ENCODE peak calls at places on chromosomes 4 and X, in six cellular contexts. T, V, J, M, C and W are unnamed samples.

GRCh38 chr4:173794662-173795061 is 264.6 kb upstream of the HAND2 start:
- DNase-seq in T (no peak), V (no peak), J (no peak), M (peak; percentile 53), C (no peak), W (no peak)

GRCh38 chr4:153227501-153227900 is 23.3 kb downstream of the TRIM2 start:
- DNase-seq in T (no peak), V (no peak), J (no peak), M (no peak), C (no peak), W (no peak)

GRCh38 chr4:37008199-37008598 is 236.3 kb upstream of the NWD2 start:
- DNase-seq in T (no peak), V (no peak), J (no peak), M (no peak), C (peak; percentile 11), W (no peak)

GRCh38 chrX:30824275-30824674 is 64.8 kb downstream of the TAB3 start:
- DNase-seq in T (no peak), V (no peak), J (no peak), M (no peak), C (no peak), W (no peak)

GRCh38 chrX:69424161-69424560 is 80.0 kb upstream of the NALF2 start:
- DNase-seq in T (no peak), V (no peak), J (peak; percentile 22), M (peak; percentile 33), C (peak; percentile 0), W (no peak)

GRCh38 chrX:12949927-12950656 is 24.8 kb upstream of the TMSB4X start:
- DNase-seq in T (peak; percentile 95), V (peak; percentile 87), J (no peak), M (peak; percentile 94), C (peak; percentile 78), W (no peak)

GRCh38 chrX:4710618-4711433 is 997.4 kb upstream of the PRKX start:
- DNase-seq in T (no peak), V (no peak), J (peak; percentile 12), M (no peak), C (peak; percentile 80), W (no peak)

GRCh38 chr4:180947421-180947820 is 1295.8 kb upstream of the TENM3 start:
- DNase-seq in T (no peak), V (no peak), J (no peak), M (peak; percentile 45), C (peak; percentile 33), W (no peak)

GRCh38 chr4:147102596-147102995 is 156.9 kb upstream of the TTC29 start:
- DNase-seq in T (no peak), V (no peak), J (no peak), M (peak; percentile 9), C (no peak), W (no peak)

GRCh38 chr4:102783006-102783405 is 22.2 kb upstream of the MANBA start:
- DNase-seq in T (no peak), V (no peak), J (no peak), M (peak; percentile 41), C (no peak), W (no peak)

GRCh38 chr4:86043755-86044592 is 315.9 kb downstream of the MAPK10 start:
- DNase-seq in T (no peak), V (no peak), J (peak; percentile 40), M (peak; percentile 73), C (peak; percentile 30), W (no peak)

GRCh38 chr4:142984871-142985585 is 138.9 kb upstream of the INPP4B start:
- DNase-seq in T (no peak), V (no peak), J (no peak), M (peak; percentile 13), C (peak; percentile 21), W (no peak)

GRCh38 chrX:39853417-39853816 is 244.3 kb downstream of the BCOR start:
- DNase-seq in T (no peak), V (no peak), J (no peak), M (no peak), C (no peak), W (no peak)

GRCh38 chr4:153399358-153399757 is 54.9 kb downstream of the MND1 start:
- DNase-seq in T (no peak), V (no peak), J (no peak), M (no peak), C (no peak), W (no peak)

GRCh38 chr4:184163813-184164212 is 53.9 kb downstream of the ENPP6 start:
- DNase-seq in T (peak; percentile 82), V (no peak), J (peak; percentile 88), M (peak; percentile 21), C (peak; percentile 17), W (peak; percentile 87)

GRCh38 chrX:54452920-54453319 is 12.7 kb downstream of the TSR2 start:
- DNase-seq in T (no peak), V (no peak), J (peak; percentile 58), M (peak; percentile 17), C (no peak), W (peak; percentile 40)

GRCh38 chr4:184343400-184344177 is 125.9 kb upstream of the ENPP6 start:
- DNase-seq in T (peak; percentile 92), V (peak; percentile 51), J (peak; percentile 82), M (peak; percentile 75), C (peak; percentile 68), W (peak; percentile 65)

GRCh38 chrX:124619710-124620109 is 273.3 kb downstream of the SH2D1A start:
- DNase-seq in T (no peak), V (no peak), J (no peak), M (peak; percentile 31), C (no peak), W (no peak)

DNA sequence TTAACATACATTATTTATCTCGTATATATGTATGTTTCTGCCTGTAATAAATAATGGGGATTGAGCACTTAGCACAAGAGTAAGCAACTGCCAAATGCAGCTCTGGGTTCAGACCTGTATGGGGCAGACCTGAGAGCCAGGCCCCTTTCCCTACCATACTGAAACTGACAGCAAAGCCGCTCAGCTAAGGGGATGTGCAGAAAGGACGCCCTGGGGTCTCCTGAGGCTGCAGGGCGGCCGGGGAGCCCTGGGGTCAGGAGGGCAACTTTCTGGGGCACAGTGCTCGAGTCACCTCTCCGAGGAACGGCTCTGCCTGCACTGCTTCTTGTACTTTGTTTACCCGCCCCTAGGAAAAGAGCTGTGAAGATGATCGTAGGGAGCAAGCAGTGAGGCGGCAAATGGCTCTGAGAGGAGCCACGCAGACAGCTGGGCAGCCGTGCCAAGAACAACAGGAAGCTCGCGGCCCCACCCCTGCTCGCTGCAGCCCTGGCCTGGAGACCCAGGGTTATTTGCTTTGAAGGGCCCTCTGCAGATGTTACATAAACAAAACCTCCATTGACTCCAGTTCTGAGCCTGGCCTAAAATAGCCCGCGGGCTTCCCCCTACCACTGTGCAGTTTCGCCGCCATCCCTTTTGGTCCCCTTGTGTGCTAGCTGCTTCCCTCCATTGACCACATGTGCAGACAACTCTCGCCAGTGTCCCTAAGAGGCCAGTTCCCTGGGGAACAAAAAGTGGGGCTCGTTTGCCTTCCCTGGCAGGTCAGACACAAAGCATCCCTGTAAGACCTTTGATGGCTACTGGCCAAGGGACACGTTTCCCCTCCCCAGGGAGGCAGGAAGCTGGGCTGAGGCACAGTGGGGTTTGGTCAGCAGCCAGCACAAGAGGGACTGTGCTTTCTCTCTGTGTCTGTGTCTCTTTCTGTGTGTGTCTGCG is 111.3 kb upstream of the LNX1 start:
- DNase-seq in T (peak; percentile 96), V (no peak), J (no peak), M (peak; percentile 84), C (no peak), W (peak; percentile 21)
- TF ChIP-seq CTCF in T (no peak), V (no peak), J (no peak), M (no peak), C (peak; percentile 12), W (no peak)

DNA sequence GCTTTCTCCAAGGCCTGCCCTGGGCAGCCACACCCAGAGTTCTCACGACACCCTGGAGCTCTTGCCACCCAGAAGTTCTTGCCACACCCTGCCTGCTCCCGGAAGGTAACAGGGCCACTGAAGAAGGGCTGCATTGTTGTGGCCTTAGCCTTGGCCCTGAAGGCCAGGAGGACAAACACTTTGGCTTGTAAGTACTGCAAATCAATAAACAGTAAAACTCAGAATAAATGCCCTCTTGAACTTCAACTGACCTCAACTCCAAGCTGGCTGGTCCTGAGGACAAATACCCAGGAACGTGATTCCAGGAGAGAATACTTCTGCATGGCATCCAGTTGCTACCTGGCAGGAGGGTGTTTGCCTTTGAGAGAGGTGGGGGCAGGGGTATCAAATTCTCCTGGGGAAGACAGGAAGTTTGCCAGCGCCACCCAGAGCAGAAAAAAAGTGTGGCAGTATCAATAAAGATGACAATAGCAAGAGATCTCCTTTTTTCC is 54.1 kb downstream of the TLR10 start:
- DNase-seq in T (no peak), V (no peak), J (peak; percentile 50), M (no peak), C (no peak), W (no peak)
- TF ChIP-seq CTCF in T (no peak), V (no peak), J (peak; percentile 51), M (no peak), C (peak; percentile 58), W (no peak)

DNA sequence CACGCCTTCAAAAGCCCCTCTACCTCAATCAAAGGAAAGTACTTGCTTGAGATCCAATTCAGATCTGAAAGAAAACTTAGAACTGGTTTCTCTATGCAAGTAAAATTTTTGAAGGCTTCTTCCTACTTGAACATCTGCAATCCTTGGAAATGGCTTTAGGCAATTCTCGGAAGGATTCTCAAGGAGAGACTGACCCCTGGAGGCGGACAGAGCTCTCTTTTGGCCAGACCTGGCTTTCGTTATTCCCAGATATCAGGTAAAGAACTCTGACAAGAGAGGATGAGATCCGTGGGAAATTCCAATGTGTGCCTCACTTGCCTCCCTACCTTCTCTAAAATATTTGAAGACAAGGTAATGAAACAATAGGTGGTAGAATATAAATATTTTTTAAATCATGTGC is 670.3 kb upstream of the FAM241A start:
- DNase-seq in T (no peak), V (no peak), J (peak; percentile 42), M (peak; percentile 66), C (peak; percentile 42), W (peak; percentile 51)
- TF ChIP-seq CTCF in T (no peak), V (no peak), J (peak; percentile 66), M (peak; percentile 64), C (peak; percentile 64), W (peak; percentile 26)

DNA sequence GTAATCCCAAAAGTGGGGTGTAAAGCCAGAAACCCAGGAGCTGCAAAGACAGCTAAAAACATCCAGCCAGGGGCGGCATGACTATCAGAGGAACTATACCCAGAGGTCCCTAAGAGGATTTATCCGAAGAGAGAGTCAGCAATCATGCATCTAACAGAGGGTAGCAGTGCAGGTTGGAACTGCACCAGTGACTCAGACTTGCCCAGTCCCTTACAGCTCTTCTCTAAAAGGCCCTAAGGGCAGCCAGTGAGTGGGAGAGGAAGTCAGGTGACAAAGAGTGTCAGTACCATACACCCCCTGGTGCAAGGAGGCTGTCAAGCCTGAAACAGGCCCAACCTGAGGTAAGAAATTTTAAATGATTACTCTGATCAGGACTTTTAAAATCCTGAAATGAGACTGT is 88.1 kb downstream of the CAMK2D start:
- DNase-seq in T (no peak), V (peak; percentile 26), J (peak; percentile 33), M (peak; percentile 44), C (peak; percentile 82), W (no peak)
- TF ChIP-seq CTCF in T (no peak), V (no peak), J (no peak), M (no peak), C (peak; percentile 45), W (no peak)